ENCODE peak calls at places on chromosome 20, in four cellular contexts. One of them, this sample, is unnamed.

GRCh38 chr20:25072226-25072811 is 9.6 kb downstream of the VSX1 start:
- DNase-seq in HepG2: no peak
- DNase-seq in K562: no peak
- DNase-seq in HCT116: no peak
- DNase-seq in this sample: no peak

GRCh38 chr20:44211177-44212039 is 837 bp upstream of the OSER1 start:
- DNase-seq in HepG2: no peak
- DNase-seq in K562: no peak
- DNase-seq in HCT116: no peak
- DNase-seq in this sample: no peak

GRCh38 chr20:51238675-51239305 is 215.9 kb upstream of the KCNG1 start:
- DNase-seq in HepG2: no peak
- DNase-seq in K562: no peak
- DNase-seq in HCT116: no peak
- DNase-seq in this sample: no peak

GRCh38 chr20:9228774-9229450 is 160.0 kb downstream of the PLCB4 start:
- DNase-seq in HepG2: no peak
- DNase-seq in K562: no peak
- DNase-seq in HCT116: no peak
- DNase-seq in this sample: no peak

GRCh38 chr20:23229989-23230388 is 120.6 kb upstream of the NXT1 start:
- DNase-seq in HepG2: no peak
- DNase-seq in K562: no peak
- DNase-seq in HCT116: no peak
- DNase-seq in this sample: no peak

GRCh38 chr20:25867776-25868649 is 171.4 kb upstream of the ZNF337 start:
- DNase-seq in HepG2: no peak
- DNase-seq in K562: peak
- DNase-seq in HCT116: no peak
- DNase-seq in this sample: no peak

GRCh38 chr20:23222531-23223200 is 127.9 kb upstream of the NXT1 start:
- DNase-seq in HepG2: no peak
- DNase-seq in K562: no peak
- DNase-seq in HCT116: no peak
- DNase-seq in this sample: no peak

GRCh38 chr20:2206957-2207769 is 88.6 kb upstream of the TGM3 start:
- DNase-seq in HepG2: peak
- DNase-seq in K562: peak
- DNase-seq in HCT116: peak
- DNase-seq in this sample: no peak

GRCh38 chr20:43746344-43747137 is 19.7 kb upstream of the GTSF1L start:
- DNase-seq in HepG2: no peak
- DNase-seq in K562: no peak
- DNase-seq in HCT116: no peak
- DNase-seq in this sample: no peak

GRCh38 chr20:3622411-3622810 is 40.8 kb downstream of the GFRA4 start:
- DNase-seq in HepG2: peak
- DNase-seq in K562: no peak
- DNase-seq in HCT116: no peak
- DNase-seq in this sample: no peak
- TF ChIP-seq TCF7L2 in HepG2: no peak
- TF ChIP-seq TCF7L2 in K562: no peak
- TF ChIP-seq TCF7L2 in HCT116: no peak
- TF ChIP-seq TCF7L2 in this sample: no peak

GRCh38 chr20:31872406-31872805 is 2.0 kb downstream of the TTLL9 start:
- DNase-seq in HepG2: no peak
- DNase-seq in K562: no peak
- DNase-seq in HCT116: no peak
- DNase-seq in this sample: no peak
- TF ChIP-seq TCF7L2 in HepG2: no peak
- TF ChIP-seq TCF7L2 in K562: no peak
- TF ChIP-seq TCF7L2 in HCT116: no peak
- TF ChIP-seq TCF7L2 in this sample: no peak

DNA sequence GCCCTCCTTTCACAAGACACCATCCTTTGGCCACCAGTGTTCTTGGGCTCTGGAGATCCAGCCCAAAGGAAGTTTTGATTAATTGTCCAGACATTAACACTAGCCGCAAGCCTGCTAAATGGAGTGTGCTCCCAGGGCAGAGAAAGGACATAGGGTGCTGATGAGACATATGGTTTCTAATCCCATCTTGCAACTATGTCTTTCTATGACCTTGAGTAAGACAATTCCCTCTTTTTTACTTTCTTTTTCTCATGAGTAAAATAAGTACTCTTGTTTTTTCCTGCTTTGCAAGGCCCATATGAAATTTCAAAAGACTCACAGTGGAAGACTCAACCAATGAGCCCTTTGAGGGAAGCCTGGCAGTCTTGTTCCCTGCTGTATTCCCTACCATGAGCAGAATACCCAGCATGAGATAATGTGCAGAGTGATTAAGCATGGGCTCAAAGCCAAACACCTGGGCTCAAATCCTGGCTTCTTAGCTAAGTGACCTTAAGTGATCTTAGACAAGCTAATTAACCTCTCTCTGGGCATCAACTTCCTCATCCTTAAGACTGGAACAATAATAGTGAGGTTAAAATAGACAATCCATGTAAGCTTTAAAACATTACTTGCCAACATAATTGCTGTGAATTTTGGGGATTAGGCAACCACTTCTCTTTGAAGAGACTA is at the start of gene WFDC10B:
- DNase-seq in HepG2: no peak
- DNase-seq in K562: no peak
- DNase-seq in HCT116: no peak
- DNase-seq in this sample: no peak
- TF ChIP-seq TCF7L2 in HepG2: no peak
- TF ChIP-seq TCF7L2 in K562: no peak
- TF ChIP-seq TCF7L2 in HCT116: no peak
- TF ChIP-seq TCF7L2 in this sample: no peak

DNA sequence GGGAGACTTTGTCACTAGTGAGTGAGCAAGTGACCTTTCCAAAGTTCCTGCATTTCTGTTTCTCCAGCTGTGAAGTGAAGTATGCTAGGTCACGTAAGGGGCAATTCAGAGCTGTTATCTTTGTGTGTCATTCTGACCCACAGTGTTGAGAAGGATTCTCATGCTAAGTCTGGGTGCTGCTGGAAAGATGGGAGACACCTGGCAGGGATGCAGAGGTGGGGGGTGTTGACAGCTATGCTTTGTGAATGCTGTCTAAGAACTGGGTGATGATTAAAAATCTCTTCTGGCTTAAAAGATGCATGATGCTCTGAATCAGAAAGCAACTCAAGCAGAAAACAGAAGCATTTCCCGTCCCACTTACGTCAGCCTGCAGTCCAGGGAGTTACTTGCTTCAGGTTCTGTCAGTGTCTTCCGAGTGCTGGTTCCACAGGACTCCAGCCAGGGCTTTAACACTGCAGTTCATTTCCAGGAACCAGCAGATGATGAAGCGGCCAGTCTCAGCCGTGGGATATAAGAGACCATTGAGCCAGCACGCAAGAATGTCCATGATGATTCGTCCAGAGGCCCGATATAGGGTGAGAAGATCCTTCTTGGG is 30.9 kb upstream of the ASXL1 start:
- DNase-seq in HepG2: peak
- DNase-seq in K562: peak
- DNase-seq in HCT116: no peak
- DNase-seq in this sample: no peak
- TF ChIP-seq TCF7L2 in HepG2: no peak
- TF ChIP-seq TCF7L2 in K562: no peak
- TF ChIP-seq TCF7L2 in HCT116: no peak
- TF ChIP-seq TCF7L2 in this sample: no peak

GRCh38 chr20:38141154-38141888 is 23.7 kb downstream of the TGM2 start:
- DNase-seq in HepG2: no peak
- DNase-seq in K562: peak
- DNase-seq in HCT116: no peak
- DNase-seq in this sample: no peak
- TF ChIP-seq TCF7L2 in HepG2: no peak
- TF ChIP-seq TCF7L2 in K562: no peak
- TF ChIP-seq TCF7L2 in HCT116: no peak
- TF ChIP-seq TCF7L2 in this sample: no peak

GRCh38 chr20:45355209-45355608 is 7.0 kb upstream of the SDC4 start:
- DNase-seq in HepG2: no peak
- DNase-seq in K562: no peak
- DNase-seq in HCT116: no peak
- DNase-seq in this sample: no peak

GRCh38 chr20:45352729-45353128 is 4.5 kb upstream of the SDC4 start:
- DNase-seq in HepG2: no peak
- DNase-seq in K562: no peak
- DNase-seq in HCT116: no peak
- DNase-seq in this sample: no peak

GRCh38 chr20:45355685-45356084 is 7.3 kb upstream of the SYS1 start:
- DNase-seq in HepG2: no peak
- DNase-seq in K562: no peak
- DNase-seq in HCT116: no peak
- DNase-seq in this sample: no peak

GRCh38 chr20:45353746-45354145 is 5.5 kb upstream of the SDC4 start:
- DNase-seq in HepG2: no peak
- DNase-seq in K562: no peak
- DNase-seq in HCT116: no peak
- DNase-seq in this sample: no peak

DNA sequence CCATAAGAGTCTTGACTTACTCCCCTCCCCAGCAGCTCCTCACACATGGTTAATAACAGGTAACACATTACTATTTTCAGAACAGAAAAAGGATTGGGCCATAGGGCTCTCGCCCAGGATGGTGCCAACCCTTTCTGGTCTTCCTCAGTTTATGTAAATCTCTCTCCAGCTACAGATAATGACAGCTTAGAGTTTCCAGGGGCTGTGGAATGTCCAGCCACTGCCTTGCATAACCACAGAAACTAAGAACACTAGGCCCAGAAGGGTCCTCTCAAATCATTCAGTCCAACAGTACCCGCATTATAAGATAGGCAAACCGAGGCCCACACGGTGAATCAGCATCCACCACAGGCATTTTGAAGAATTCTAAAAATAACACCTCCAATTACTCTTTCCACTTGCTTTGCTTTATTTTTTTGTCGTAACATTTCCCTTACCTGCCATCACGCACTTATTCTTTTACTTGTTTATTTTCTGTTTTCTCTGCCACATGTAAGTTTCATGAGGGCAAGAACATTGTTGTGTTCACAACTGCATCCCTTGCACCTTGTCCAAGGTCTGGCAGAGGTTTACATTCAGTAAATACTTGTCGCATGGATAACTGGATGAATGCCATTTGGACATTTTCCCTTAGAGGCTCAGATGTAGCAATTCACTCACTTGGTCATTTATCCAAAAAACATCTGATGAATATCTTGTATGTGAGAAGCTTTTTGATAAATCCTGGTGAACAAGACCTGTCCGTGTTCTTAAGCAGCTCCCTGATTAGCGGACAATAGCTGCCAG is 6.4 kb upstream of the SDC4 start:
- DNase-seq in HepG2: no peak
- DNase-seq in K562: no peak
- DNase-seq in HCT116: no peak
- DNase-seq in this sample: no peak
- TF ChIP-seq TCF7L2 in HepG2: no peak
- TF ChIP-seq TCF7L2 in K562: no peak
- TF ChIP-seq TCF7L2 in HCT116: no peak
- TF ChIP-seq TCF7L2 in this sample: no peak

DNA sequence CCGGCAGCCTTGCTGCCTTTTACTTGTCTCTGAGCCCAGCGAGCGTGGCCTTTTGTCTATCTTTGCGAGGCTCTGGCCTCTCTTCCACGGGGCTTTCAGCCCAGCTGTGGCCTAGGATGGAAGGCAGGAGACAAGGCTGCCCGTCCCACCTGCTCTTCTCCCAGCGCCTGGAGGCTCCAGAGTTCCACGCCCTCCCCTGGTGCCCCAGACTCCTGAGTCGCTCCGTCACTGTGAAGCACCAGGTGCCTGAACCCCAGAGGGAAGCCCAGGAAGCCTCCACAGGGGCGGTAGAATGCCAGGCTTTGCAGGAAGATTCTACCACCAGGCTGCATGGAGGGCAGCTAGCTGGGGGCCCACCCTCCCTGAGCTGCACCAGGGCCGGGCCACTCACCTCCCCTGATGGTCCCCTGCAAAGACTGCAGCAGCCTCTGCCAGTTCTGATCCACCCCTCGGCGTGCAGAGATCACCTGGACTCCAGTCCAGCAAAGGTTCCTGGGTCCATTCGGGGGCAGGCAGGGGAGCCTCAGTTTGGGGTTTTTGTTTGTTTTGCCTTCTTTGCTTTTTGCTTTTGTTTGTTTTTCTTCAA is 384.6 kb downstream of the CDH4 start:
- DNase-seq in HepG2: no peak
- DNase-seq in K562: no peak
- DNase-seq in HCT116: no peak
- DNase-seq in this sample: no peak
- TF ChIP-seq TCF7L2 in HepG2: no peak
- TF ChIP-seq TCF7L2 in K562: no peak
- TF ChIP-seq TCF7L2 in HCT116: no peak
- TF ChIP-seq TCF7L2 in this sample: no peak